ENCODE peak calls at places on chromosomes 5 and 9, in five cellular contexts. One of them, this sample, is unnamed.

GRCh38 chr9:127921592-127922120 is 4.8 kb upstream of the ST6GALNAC4 start:
- DNase-seq in neural progenitor cell: peak; percentile 77
- DNase-seq in psoas muscle: peak; percentile 89
- DNase-seq in uterus: peak; percentile 80
- DNase-seq in CD4-positive, CD25-positive, alpha-beta regulatory T cell: peak; percentile 76
- DNase-seq in this sample: peak; percentile 72

GRCh38 chr9:133792721-133793470 is 54.7 kb upstream of the SARDH start:
- DNase-seq in neural progenitor cell: peak; percentile 85
- DNase-seq in psoas muscle: peak; percentile 84
- DNase-seq in uterus: peak; percentile 82
- DNase-seq in CD4-positive, CD25-positive, alpha-beta regulatory T cell: peak; percentile 21
- DNase-seq in this sample: peak; percentile 31

GRCh38 chr9:35856882-35857281 is 13.3 kb downstream of the OR13J1 start:
- DNase-seq in neural progenitor cell: no peak
- DNase-seq in psoas muscle: no peak
- DNase-seq in uterus: no peak
- DNase-seq in CD4-positive, CD25-positive, alpha-beta regulatory T cell: no peak
- DNase-seq in this sample: no peak

GRCh38 chr5:173882632-173883031 is 5.5 kb upstream of the CPEB4 start:
- DNase-seq in neural progenitor cell: no peak
- DNase-seq in psoas muscle: no peak
- DNase-seq in uterus: no peak
- DNase-seq in CD4-positive, CD25-positive, alpha-beta regulatory T cell: no peak
- DNase-seq in this sample: no peak

GRCh38 chr5:134111741-134112647 is 2.5 kb upstream of the TCF7 start:
- DNase-seq in neural progenitor cell: no peak
- DNase-seq in psoas muscle: no peak
- DNase-seq in uterus: no peak
- DNase-seq in CD4-positive, CD25-positive, alpha-beta regulatory T cell: peak; percentile 77
- DNase-seq in this sample: no peak

GRCh38 chr9:95880011-95880690 is 4.7 kb downstream of the ERCC6L2 start:
- DNase-seq in neural progenitor cell: no peak
- DNase-seq in psoas muscle: no peak
- DNase-seq in uterus: no peak
- DNase-seq in CD4-positive, CD25-positive, alpha-beta regulatory T cell: no peak
- DNase-seq in this sample: peak; percentile 48

GRCh38 chr9:112174223-112174964 is 703 bp downstream of the SUSD1 start:
- DNase-seq in neural progenitor cell: peak; percentile 50
- DNase-seq in psoas muscle: peak; percentile 81
- DNase-seq in uterus: peak; percentile 40
- DNase-seq in CD4-positive, CD25-positive, alpha-beta regulatory T cell: peak; percentile 92
- DNase-seq in this sample: peak; percentile 65

GRCh38 chr5:158028349-158028748 is 169.4 kb upstream of the CLINT1 start:
- DNase-seq in neural progenitor cell: no peak
- DNase-seq in psoas muscle: no peak
- DNase-seq in uterus: no peak
- DNase-seq in CD4-positive, CD25-positive, alpha-beta regulatory T cell: no peak
- DNase-seq in this sample: no peak

GRCh38 chr9:137815256-137816255 is 62.0 kb upstream of the CACNA1B start:
- DNase-seq in neural progenitor cell: no peak
- DNase-seq in psoas muscle: no peak
- DNase-seq in uterus: no peak
- DNase-seq in CD4-positive, CD25-positive, alpha-beta regulatory T cell: no peak
- DNase-seq in this sample: no peak

GRCh38 chr9:354453-354852 is 139.8 kb downstream of the DOCK8 start:
- DNase-seq in neural progenitor cell: no peak
- DNase-seq in psoas muscle: no peak
- DNase-seq in uterus: no peak
- DNase-seq in CD4-positive, CD25-positive, alpha-beta regulatory T cell: no peak
- DNase-seq in this sample: no peak

GRCh38 chr9:34552986-34553385 is 30.2 kb upstream of the ENHO start:
- DNase-seq in neural progenitor cell: no peak
- DNase-seq in psoas muscle: peak; percentile 43
- DNase-seq in uterus: no peak
- DNase-seq in CD4-positive, CD25-positive, alpha-beta regulatory T cell: no peak
- DNase-seq in this sample: no peak

GRCh38 chr5:15495026-15495425 is 5.0 kb upstream of the FBXL7 start:
- DNase-seq in neural progenitor cell: no peak
- DNase-seq in psoas muscle: no peak
- DNase-seq in uterus: no peak
- DNase-seq in CD4-positive, CD25-positive, alpha-beta regulatory T cell: no peak
- DNase-seq in this sample: no peak

GRCh38 chr9:133377721-133378216 is 1.6 kb downstream of the STKLD1 start:
- DNase-seq in neural progenitor cell: no peak
- DNase-seq in psoas muscle: no peak
- DNase-seq in uterus: no peak
- DNase-seq in CD4-positive, CD25-positive, alpha-beta regulatory T cell: no peak
- DNase-seq in this sample: no peak

GRCh38 chr5:168274416-168274815 is 17.0 kb upstream of the WWC1 start:
- DNase-seq in neural progenitor cell: no peak
- DNase-seq in psoas muscle: no peak
- DNase-seq in uterus: no peak
- DNase-seq in CD4-positive, CD25-positive, alpha-beta regulatory T cell: no peak
- DNase-seq in this sample: no peak

DNA sequence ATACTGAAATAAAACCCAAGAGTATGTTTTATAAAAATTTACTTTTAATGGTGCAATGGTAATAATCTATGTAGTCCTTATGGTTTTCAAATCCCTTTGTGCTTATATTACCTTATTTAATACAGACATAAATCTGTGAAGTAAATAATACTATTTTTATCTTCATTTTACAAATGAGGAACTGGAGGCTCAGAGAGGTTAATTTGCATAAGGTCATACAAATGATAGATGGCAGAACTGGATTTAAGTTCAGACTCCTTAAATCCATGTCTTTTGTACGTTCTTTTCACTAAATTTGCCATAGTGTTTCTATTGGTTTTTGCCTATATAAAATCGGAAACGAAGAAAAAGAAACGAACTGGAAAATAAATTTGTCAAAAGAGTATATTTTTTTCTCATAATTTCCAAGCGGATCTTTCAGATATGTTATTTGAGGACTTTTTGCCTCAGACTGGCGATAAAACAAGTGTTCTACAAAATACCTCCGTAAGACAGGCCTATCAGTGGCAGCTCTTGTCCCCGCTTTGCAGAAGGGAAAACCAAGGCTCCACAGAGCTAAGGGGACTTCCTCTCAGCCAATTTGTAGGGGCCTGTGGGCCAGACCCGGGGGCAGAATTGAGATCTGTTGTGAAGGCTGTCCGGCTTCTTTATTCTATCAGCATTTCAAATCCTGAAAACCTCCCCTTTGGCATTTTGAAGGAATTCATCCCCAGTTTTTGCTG is 1.1 kb upstream of the TNFAIP8 start:
- DNase-seq in neural progenitor cell: no peak
- DNase-seq in psoas muscle: no peak
- DNase-seq in uterus: no peak
- DNase-seq in CD4-positive, CD25-positive, alpha-beta regulatory T cell: no peak
- DNase-seq in this sample: no peak
- H3K4me1 ChIP-seq in neural progenitor cell: peaks cover 8% of the 10 kb centered on the region
- H3K4me1 ChIP-seq in psoas muscle: no peaks in the 10 kb centered on the region
- H3K4me1 ChIP-seq in uterus: no peaks in the 10 kb centered on the region
- H3K4me1 ChIP-seq in CD4-positive, CD25-positive, alpha-beta regulatory T cell: peaks cover 92% of the 10 kb centered on the region
- H3K4me1 ChIP-seq in this sample: peaks cover 86% of the 10 kb centered on the region

GRCh38 chr5:7754490-7754889 is 96.4 kb downstream of the CFAP90 start:
- DNase-seq in neural progenitor cell: no peak
- DNase-seq in psoas muscle: no peak
- DNase-seq in uterus: no peak
- DNase-seq in CD4-positive, CD25-positive, alpha-beta regulatory T cell: no peak
- DNase-seq in this sample: no peak

GRCh38 chr5:7755958-7756357 is 95.0 kb downstream of the CFAP90 start:
- DNase-seq in neural progenitor cell: no peak
- DNase-seq in psoas muscle: no peak
- DNase-seq in uterus: no peak
- DNase-seq in CD4-positive, CD25-positive, alpha-beta regulatory T cell: no peak
- DNase-seq in this sample: no peak

GRCh38 chr5:7753596-7753995 is 97.3 kb downstream of the CFAP90 start:
- DNase-seq in neural progenitor cell: no peak
- DNase-seq in psoas muscle: no peak
- DNase-seq in uterus: no peak
- DNase-seq in CD4-positive, CD25-positive, alpha-beta regulatory T cell: no peak
- DNase-seq in this sample: no peak

GRCh38 chr5:7756453-7756852 is 94.5 kb downstream of the CFAP90 start:
- DNase-seq in neural progenitor cell: no peak
- DNase-seq in psoas muscle: peak; percentile 66
- DNase-seq in uterus: no peak
- DNase-seq in CD4-positive, CD25-positive, alpha-beta regulatory T cell: no peak
- DNase-seq in this sample: no peak

GRCh38 chr5:7754997-7755596 is 95.8 kb downstream of the CFAP90 start:
- DNase-seq in neural progenitor cell: peak; percentile 81
- DNase-seq in psoas muscle: peak; percentile 81
- DNase-seq in uterus: peak; percentile 31
- DNase-seq in CD4-positive, CD25-positive, alpha-beta regulatory T cell: peak; percentile 47
- DNase-seq in this sample: no peak
- H3K4me1 ChIP-seq in neural progenitor cell: no peaks in the 10 kb centered on the region
- H3K4me1 ChIP-seq in psoas muscle: peaks cover 42% of the 10 kb centered on the region
- H3K4me1 ChIP-seq in uterus: no peaks in the 10 kb centered on the region
- H3K4me1 ChIP-seq in CD4-positive, CD25-positive, alpha-beta regulatory T cell: no peaks in the 10 kb centered on the region
- H3K4me1 ChIP-seq in this sample: no peaks in the 10 kb centered on the region

GRCh38 chr9:121199921-121200320 is 1.7 kb downstream of the RAB14 start:
- DNase-seq in neural progenitor cell: no peak
- DNase-seq in psoas muscle: no peak
- DNase-seq in uterus: no peak
- DNase-seq in CD4-positive, CD25-positive, alpha-beta regulatory T cell: no peak
- DNase-seq in this sample: no peak
- H3K4me1 ChIP-seq in neural progenitor cell: peaks cover 25% of the 10 kb centered on the region
- H3K4me1 ChIP-seq in psoas muscle: peaks cover 54% of the 10 kb centered on the region
- H3K4me1 ChIP-seq in uterus: peaks cover 8% of the 10 kb centered on the region
- H3K4me1 ChIP-seq in CD4-positive, CD25-positive, alpha-beta regulatory T cell: peaks cover 63% of the 10 kb centered on the region
- H3K4me1 ChIP-seq in this sample: peaks cover 46% of the 10 kb centered on the region

GRCh38 chr5:131256507-131256823 is 7.4 kb upstream of the CDC42SE2 start:
- DNase-seq in neural progenitor cell: no peak
- DNase-seq in psoas muscle: no peak
- DNase-seq in uterus: no peak
- DNase-seq in CD4-positive, CD25-positive, alpha-beta regulatory T cell: no peak
- DNase-seq in this sample: no peak
- H3K4me1 ChIP-seq in neural progenitor cell: no peaks in the 10 kb centered on the region
- H3K4me1 ChIP-seq in psoas muscle: peaks cover 8% of the 10 kb centered on the region
- H3K4me1 ChIP-seq in uterus: no peaks in the 10 kb centered on the region
- H3K4me1 ChIP-seq in CD4-positive, CD25-positive, alpha-beta regulatory T cell: peaks cover 90% of the 10 kb centered on the region
- H3K4me1 ChIP-seq in this sample: peaks cover 59% of the 10 kb centered on the region

DNA sequence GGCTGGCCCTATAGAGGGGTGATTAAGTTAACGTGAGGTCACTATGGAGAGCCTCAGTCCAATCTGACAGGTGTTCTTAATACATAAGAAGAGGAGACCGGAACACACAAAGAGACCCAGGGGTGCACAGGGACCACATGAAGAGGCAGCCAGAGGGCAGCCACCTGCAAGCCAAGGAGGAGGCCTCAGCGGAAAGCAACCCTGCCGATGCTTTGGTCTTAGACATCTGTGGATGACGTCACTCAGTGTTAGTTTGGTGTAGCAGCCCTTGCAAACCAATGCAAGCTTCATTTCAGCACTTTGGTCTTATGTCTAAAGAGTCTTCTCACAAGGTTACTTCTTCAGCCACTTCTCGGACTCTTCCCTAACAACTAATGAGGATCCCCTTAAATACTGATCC is 47.6 kb upstream of the GRHPR start:
- DNase-seq in neural progenitor cell: no peak
- DNase-seq in psoas muscle: no peak
- DNase-seq in uterus: no peak
- DNase-seq in CD4-positive, CD25-positive, alpha-beta regulatory T cell: peak; percentile 30
- DNase-seq in this sample: no peak
- H3K4me1 ChIP-seq in neural progenitor cell: peaks cover 6% of the 10 kb centered on the region
- H3K4me1 ChIP-seq in psoas muscle: no peaks in the 10 kb centered on the region
- H3K4me1 ChIP-seq in uterus: no peaks in the 10 kb centered on the region
- H3K4me1 ChIP-seq in CD4-positive, CD25-positive, alpha-beta regulatory T cell: peaks cover 4% of the 10 kb centered on the region
- H3K4me1 ChIP-seq in this sample: no peaks in the 10 kb centered on the region

GRCh38 chr9:101571114-101571513 is 23.7 kb downstream of the PPP3R2 start:
- DNase-seq in neural progenitor cell: no peak
- DNase-seq in psoas muscle: no peak
- DNase-seq in uterus: no peak
- DNase-seq in CD4-positive, CD25-positive, alpha-beta regulatory T cell: no peak
- DNase-seq in this sample: no peak
- H3K4me1 ChIP-seq in neural progenitor cell: no peaks in the 10 kb centered on the region
- H3K4me1 ChIP-seq in psoas muscle: no peaks in the 10 kb centered on the region
- H3K4me1 ChIP-seq in uterus: no peaks in the 10 kb centered on the region
- H3K4me1 ChIP-seq in CD4-positive, CD25-positive, alpha-beta regulatory T cell: peaks cover 58% of the 10 kb centered on the region
- H3K4me1 ChIP-seq in this sample: peaks cover 91% of the 10 kb centered on the region

GRCh38 chr5:125412051-125412560 is 665.7 kb upstream of the ZNF608 start:
- DNase-seq in neural progenitor cell: peak; percentile 44
- DNase-seq in psoas muscle: no peak
- DNase-seq in uterus: no peak
- DNase-seq in CD4-positive, CD25-positive, alpha-beta regulatory T cell: no peak
- DNase-seq in this sample: no peak
- H3K4me1 ChIP-seq in neural progenitor cell: peaks cover 77% of the 10 kb centered on the region
- H3K4me1 ChIP-seq in psoas muscle: peaks cover 24% of the 10 kb centered on the region
- H3K4me1 ChIP-seq in uterus: peaks cover 3% of the 10 kb centered on the region
- H3K4me1 ChIP-seq in CD4-positive, CD25-positive, alpha-beta regulatory T cell: no peaks in the 10 kb centered on the region
- H3K4me1 ChIP-seq in this sample: no peaks in the 10 kb centered on the region

GRCh38 chr9:124590886-124591641 is 83.9 kb upstream of the NR5A1 start:
- DNase-seq in neural progenitor cell: no peak
- DNase-seq in psoas muscle: no peak
- DNase-seq in uterus: no peak
- DNase-seq in CD4-positive, CD25-positive, alpha-beta regulatory T cell: no peak
- DNase-seq in this sample: no peak
- H3K4me1 ChIP-seq in neural progenitor cell: peaks cover 59% of the 10 kb centered on the region
- H3K4me1 ChIP-seq in psoas muscle: no peaks in the 10 kb centered on the region
- H3K4me1 ChIP-seq in uterus: no peaks in the 10 kb centered on the region
- H3K4me1 ChIP-seq in CD4-positive, CD25-positive, alpha-beta regulatory T cell: no peaks in the 10 kb centered on the region
- H3K4me1 ChIP-seq in this sample: no peaks in the 10 kb centered on the region

GRCh38 chr5:126965487-126965886 is 64.9 kb downstream of the MARCHF3 start:
- DNase-seq in neural progenitor cell: no peak
- DNase-seq in psoas muscle: no peak
- DNase-seq in uterus: no peak
- DNase-seq in CD4-positive, CD25-positive, alpha-beta regulatory T cell: no peak
- DNase-seq in this sample: no peak

GRCh38 chr5:126967808-126968466 is 62.4 kb downstream of the MARCHF3 start:
- DNase-seq in neural progenitor cell: no peak
- DNase-seq in psoas muscle: no peak
- DNase-seq in uterus: no peak
- DNase-seq in CD4-positive, CD25-positive, alpha-beta regulatory T cell: no peak
- DNase-seq in this sample: no peak

GRCh38 chr5:126963822-126964375 is 66.5 kb downstream of the MARCHF3 start:
- DNase-seq in neural progenitor cell: no peak
- DNase-seq in psoas muscle: no peak
- DNase-seq in uterus: no peak
- DNase-seq in CD4-positive, CD25-positive, alpha-beta regulatory T cell: no peak
- DNase-seq in this sample: no peak

GRCh38 chr5:126961702-126962101 is 68.7 kb downstream of the MARCHF3 start:
- DNase-seq in neural progenitor cell: no peak
- DNase-seq in psoas muscle: no peak
- DNase-seq in uterus: no peak
- DNase-seq in CD4-positive, CD25-positive, alpha-beta regulatory T cell: peak; percentile 15
- DNase-seq in this sample: no peak

GRCh38 chr5:126965061-126965475 is 65.3 kb downstream of the MARCHF3 start:
- DNase-seq in neural progenitor cell: no peak
- DNase-seq in psoas muscle: no peak
- DNase-seq in uterus: no peak
- DNase-seq in CD4-positive, CD25-positive, alpha-beta regulatory T cell: no peak
- DNase-seq in this sample: no peak
- H3K4me1 ChIP-seq in neural progenitor cell: no peaks in the 10 kb centered on the region
- H3K4me1 ChIP-seq in psoas muscle: peaks cover 5% of the 10 kb centered on the region
- H3K4me1 ChIP-seq in uterus: no peaks in the 10 kb centered on the region
- H3K4me1 ChIP-seq in CD4-positive, CD25-positive, alpha-beta regulatory T cell: no peaks in the 10 kb centered on the region
- H3K4me1 ChIP-seq in this sample: no peaks in the 10 kb centered on the region